ENCODE peak calls at places on chromosomes 2 and 18, in ten cellular contexts. One of them, this sample, is unnamed.

GRCh38 chr2:10331033-10331701 is 28.5 kb downstream of the HPCAL1 start:
- DNase-seq in PC-9: peak; percentile 93
- DNase-seq in neuronal stem cell: no peak
- DNase-seq in psoas muscle: peak; percentile 80
- DNase-seq in fibroblast of lung: peak; percentile 66
- DNase-seq in endodermal cell: peak; percentile 82
- DNase-seq in heart right ventricle: peak; percentile 57
- DNase-seq in heart left ventricle: peak; percentile 84
- DNase-seq in left lung: peak; percentile 92
- DNase-seq in tibial artery: peak; percentile 40
- DNase-seq in this sample: peak; percentile 67

GRCh38 chr18:12010187-12010802 is 29.0 kb downstream of the IMPA2 start:
- DNase-seq in psoas muscle: no peak
- DNase-seq in heart right ventricle: no peak
- DNase-seq in fibroblast of lung: no peak
- DNase-seq in heart left ventricle: no peak
- DNase-seq in tibial artery: no peak
- DNase-seq in endodermal cell: no peak
- DNase-seq in PC-9: no peak
- DNase-seq in neuronal stem cell: no peak
- DNase-seq in left lung: no peak
- DNase-seq in this sample: no peak

GRCh38 chr2:16588565-16588964 is 77.1 kb downstream of the CYRIA start:
- DNase-seq in psoas muscle: no peak
- DNase-seq in PC-9: no peak
- DNase-seq in endodermal cell: no peak
- DNase-seq in fibroblast of lung: peak; percentile 6
- DNase-seq in neuronal stem cell: no peak
- DNase-seq in left lung: no peak
- DNase-seq in tibial artery: no peak
- DNase-seq in heart left ventricle: no peak
- DNase-seq in heart right ventricle: no peak
- DNase-seq in this sample: no peak

GRCh38 chr18:23229472-23229871 is 94.2 kb downstream of the CABLES1 start:
- DNase-seq in psoas muscle: no peak
- DNase-seq in heart right ventricle: no peak
- DNase-seq in tibial artery: no peak
- DNase-seq in neuronal stem cell: no peak
- DNase-seq in endodermal cell: no peak
- DNase-seq in heart left ventricle: no peak
- DNase-seq in PC-9: no peak
- DNase-seq in fibroblast of lung: peak; percentile 17
- DNase-seq in left lung: no peak
- DNase-seq in this sample: no peak

GRCh38 chr18:10893761-10894160 is 255.6 kb downstream of the PIEZO2 start:
- DNase-seq in neuronal stem cell: no peak
- DNase-seq in heart right ventricle: no peak
- DNase-seq in endodermal cell: no peak
- DNase-seq in tibial artery: no peak
- DNase-seq in psoas muscle: no peak
- DNase-seq in fibroblast of lung: no peak
- DNase-seq in left lung: no peak
- DNase-seq in heart left ventricle: no peak
- DNase-seq in PC-9: no peak
- DNase-seq in this sample: no peak

GRCh38 chr2:227406177-227407031 is 18.7 kb upstream of the SCYGR1 start:
- DNase-seq in tibial artery: peak; percentile 46
- DNase-seq in left lung: no peak
- DNase-seq in heart right ventricle: peak; percentile 73
- DNase-seq in fibroblast of lung: peak; percentile 97
- DNase-seq in neuronal stem cell: peak; percentile 65
- DNase-seq in psoas muscle: no peak
- DNase-seq in heart left ventricle: no peak
- DNase-seq in endodermal cell: peak; percentile 91
- DNase-seq in PC-9: peak; percentile 72
- DNase-seq in this sample: no peak

GRCh38 chr2:100786297-100786658 is 33.7 kb upstream of the NPAS2 start:
- DNase-seq in endodermal cell: no peak
- DNase-seq in PC-9: peak; percentile 75
- DNase-seq in psoas muscle: no peak
- DNase-seq in neuronal stem cell: no peak
- DNase-seq in left lung: no peak
- DNase-seq in fibroblast of lung: peak; percentile 97
- DNase-seq in tibial artery: peak; percentile 35
- DNase-seq in heart left ventricle: no peak
- DNase-seq in heart right ventricle: peak; percentile 32
- DNase-seq in this sample: no peak

GRCh38 chr2:46275995-46276394 is 21.2 kb upstream of the EPAS1 start:
- DNase-seq in endodermal cell: peak; percentile 86
- DNase-seq in tibial artery: peak; percentile 63
- DNase-seq in fibroblast of lung: peak; percentile 29
- DNase-seq in psoas muscle: peak; percentile 76
- DNase-seq in heart right ventricle: peak; percentile 87
- DNase-seq in neuronal stem cell: no peak
- DNase-seq in heart left ventricle: peak; percentile 87
- DNase-seq in left lung: peak; percentile 87
- DNase-seq in PC-9: no peak
- DNase-seq in this sample: no peak

GRCh38 chr2:66587216-66587615 is 152.3 kb downstream of the MEIS1 start:
- DNase-seq in heart right ventricle: no peak
- DNase-seq in endodermal cell: peak; percentile 91
- DNase-seq in heart left ventricle: no peak
- DNase-seq in fibroblast of lung: peak; percentile 24
- DNase-seq in neuronal stem cell: no peak
- DNase-seq in left lung: no peak
- DNase-seq in PC-9: peak; percentile 30
- DNase-seq in tibial artery: no peak
- DNase-seq in psoas muscle: peak; percentile 15
- DNase-seq in this sample: no peak

GRCh38 chr2:165440367-165440766 is 29.1 kb upstream of the CSRNP3 start:
- DNase-seq in heart right ventricle: no peak
- DNase-seq in endodermal cell: no peak
- DNase-seq in psoas muscle: no peak
- DNase-seq in heart left ventricle: no peak
- DNase-seq in left lung: no peak
- DNase-seq in neuronal stem cell: peak; percentile 21
- DNase-seq in PC-9: no peak
- DNase-seq in fibroblast of lung: peak; percentile 69
- DNase-seq in tibial artery: no peak
- DNase-seq in this sample: no peak

GRCh38 chr2:28747714-28748113 is 3.9 kb upstream of the PPP1CB start:
- DNase-seq in heart right ventricle: no peak
- DNase-seq in neuronal stem cell: no peak
- DNase-seq in fibroblast of lung: no peak
- DNase-seq in left lung: no peak
- DNase-seq in endodermal cell: no peak
- DNase-seq in heart left ventricle: no peak
- DNase-seq in PC-9: no peak
- DNase-seq in tibial artery: no peak
- DNase-seq in psoas muscle: no peak
- DNase-seq in this sample: no peak
- H3K27ac ChIP-seq in heart right ventricle: peak overlapping the region; percentile 12
- H3K27ac ChIP-seq in neuronal stem cell: no peak overlapping the region
- H3K27ac ChIP-seq in fibroblast of lung: no peak overlapping the region
- H3K27ac ChIP-seq in left lung: no peak overlapping the region
- H3K27ac ChIP-seq in endodermal cell: no peak overlapping the region
- H3K27ac ChIP-seq in heart left ventricle: peak overlapping the region; percentile 32
- H3K27ac ChIP-seq in PC-9: no peak overlapping the region
- H3K27ac ChIP-seq in tibial artery: peak overlapping the region; percentile 99
- H3K27ac ChIP-seq in psoas muscle: peak overlapping the region; percentile 33
- H3K27ac ChIP-seq in this sample: no peak overlapping the region

GRCh38 chr2:27651056-27651455 is 12.4 kb downstream of the SUPT7L start:
- DNase-seq in tibial artery: no peak
- DNase-seq in endodermal cell: no peak
- DNase-seq in psoas muscle: no peak
- DNase-seq in neuronal stem cell: no peak
- DNase-seq in fibroblast of lung: peak; percentile 45
- DNase-seq in PC-9: no peak
- DNase-seq in left lung: no peak
- DNase-seq in heart right ventricle: no peak
- DNase-seq in heart left ventricle: no peak
- DNase-seq in this sample: no peak

GRCh38 chr2:27653397-27653796 is 10.0 kb downstream of the SUPT7L start:
- DNase-seq in left lung: no peak
- DNase-seq in neuronal stem cell: no peak
- DNase-seq in psoas muscle: no peak
- DNase-seq in heart right ventricle: no peak
- DNase-seq in heart left ventricle: no peak
- DNase-seq in tibial artery: no peak
- DNase-seq in endodermal cell: no peak
- DNase-seq in PC-9: no peak
- DNase-seq in fibroblast of lung: peak; percentile 47
- DNase-seq in this sample: no peak

GRCh38 chr2:27655155-27655951 is 8.1 kb downstream of the SUPT7L start:
- DNase-seq in psoas muscle: no peak
- DNase-seq in heart right ventricle: no peak
- DNase-seq in fibroblast of lung: peak; percentile 96
- DNase-seq in endodermal cell: peak; percentile 52
- DNase-seq in tibial artery: no peak
- DNase-seq in heart left ventricle: no peak
- DNase-seq in PC-9: no peak
- DNase-seq in left lung: no peak
- DNase-seq in neuronal stem cell: no peak
- DNase-seq in this sample: no peak

GRCh38 chr2:27652341-27652740 is 11.1 kb downstream of the SUPT7L start:
- DNase-seq in neuronal stem cell: no peak
- DNase-seq in left lung: no peak
- DNase-seq in PC-9: no peak
- DNase-seq in endodermal cell: no peak
- DNase-seq in fibroblast of lung: no peak
- DNase-seq in psoas muscle: no peak
- DNase-seq in heart right ventricle: no peak
- DNase-seq in heart left ventricle: no peak
- DNase-seq in tibial artery: no peak
- DNase-seq in this sample: no peak

GRCh38 chr2:27652790-27653189 is 10.6 kb downstream of the SUPT7L start:
- DNase-seq in neuronal stem cell: no peak
- DNase-seq in PC-9: no peak
- DNase-seq in tibial artery: no peak
- DNase-seq in psoas muscle: no peak
- DNase-seq in endodermal cell: no peak
- DNase-seq in heart right ventricle: no peak
- DNase-seq in fibroblast of lung: no peak
- DNase-seq in left lung: no peak
- DNase-seq in heart left ventricle: no peak
- DNase-seq in this sample: no peak
- H3K36me3 ChIP-seq in neuronal stem cell: peaks cover 99% of the 10 kb centered on the region
- H3K36me3 ChIP-seq in PC-9: peaks cover 65% of the 10 kb centered on the region
- H3K36me3 ChIP-seq in tibial artery: peaks cover 80% of the 10 kb centered on the region
- H3K36me3 ChIP-seq in psoas muscle: peaks cover 100% of the 10 kb centered on the region
- H3K36me3 ChIP-seq in endodermal cell: peaks cover 85% of the 10 kb centered on the region
- H3K36me3 ChIP-seq in heart right ventricle: peaks cover 100% of the 10 kb centered on the region
- H3K36me3 ChIP-seq in fibroblast of lung: peaks cover 14% of the 10 kb centered on the region
- H3K36me3 ChIP-seq in left lung: peaks cover 99% of the 10 kb centered on the region
- H3K36me3 ChIP-seq in heart left ventricle: peaks cover 100% of the 10 kb centered on the region
- H3K36me3 ChIP-seq in this sample: peaks cover 54% of the 10 kb centered on the region

GRCh38 chr2:235165136-235165535 is 213.3 kb downstream of the SH3BP4 start:
- DNase-seq in heart right ventricle: no peak
- DNase-seq in PC-9: no peak
- DNase-seq in left lung: peak; percentile 68
- DNase-seq in psoas muscle: no peak
- DNase-seq in endodermal cell: no peak
- DNase-seq in fibroblast of lung: no peak
- DNase-seq in heart left ventricle: no peak
- DNase-seq in tibial artery: no peak
- DNase-seq in neuronal stem cell: no peak
- DNase-seq in this sample: no peak
- H3K4me3 ChIP-seq in heart right ventricle: no peak overlapping the region
- H3K4me3 ChIP-seq in PC-9: no peak overlapping the region
- H3K4me3 ChIP-seq in left lung: no peak overlapping the region
- H3K4me3 ChIP-seq in psoas muscle: no peak overlapping the region
- H3K4me3 ChIP-seq in endodermal cell: no peak overlapping the region
- H3K4me3 ChIP-seq in fibroblast of lung: no peak overlapping the region
- H3K4me3 ChIP-seq in heart left ventricle: no peak overlapping the region
- H3K4me3 ChIP-seq in tibial artery: no peak overlapping the region
- H3K4me3 ChIP-seq in neuronal stem cell: no peak overlapping the region
- H3K4me3 ChIP-seq in this sample: no peak overlapping the region

GRCh38 chr2:3465844-3466481 is 53.4 kb downstream of the ADI1 start:
- DNase-seq in fibroblast of lung: peak; percentile 95
- DNase-seq in heart left ventricle: peak; percentile 41
- DNase-seq in PC-9: peak; percentile 26
- DNase-seq in heart right ventricle: peak; percentile 49
- DNase-seq in psoas muscle: peak; percentile 48
- DNase-seq in tibial artery: no peak
- DNase-seq in neuronal stem cell: no peak
- DNase-seq in left lung: no peak
- DNase-seq in endodermal cell: no peak
- DNase-seq in this sample: no peak
- H3K27ac ChIP-seq in fibroblast of lung: peak overlapping the region; percentile 48
- H3K27ac ChIP-seq in heart left ventricle: peak overlapping the region; percentile 57
- H3K27ac ChIP-seq in PC-9: no peak overlapping the region
- H3K27ac ChIP-seq in heart right ventricle: peak overlapping the region; percentile 83
- H3K27ac ChIP-seq in psoas muscle: peak overlapping the region; percentile 56
- H3K27ac ChIP-seq in tibial artery: peak overlapping the region; percentile 78
- H3K27ac ChIP-seq in neuronal stem cell: no peak overlapping the region
- H3K27ac ChIP-seq in left lung: no peak overlapping the region
- H3K27ac ChIP-seq in endodermal cell: no peak overlapping the region
- H3K27ac ChIP-seq in this sample: no peak overlapping the region

GRCh38 chr2:189466656-189467055 is 25.4 kb downstream of the WDR75 start:
- DNase-seq in heart left ventricle: no peak
- DNase-seq in heart right ventricle: peak; percentile 26
- DNase-seq in endodermal cell: no peak
- DNase-seq in left lung: no peak
- DNase-seq in PC-9: no peak
- DNase-seq in tibial artery: no peak
- DNase-seq in fibroblast of lung: peak; percentile 7
- DNase-seq in neuronal stem cell: no peak
- DNase-seq in psoas muscle: no peak
- DNase-seq in this sample: no peak
- H3K36me3 ChIP-seq in heart left ventricle: peaks cover 99% of the 10 kb centered on the region
- H3K36me3 ChIP-seq in heart right ventricle: peaks cover 96% of the 10 kb centered on the region
- H3K36me3 ChIP-seq in endodermal cell: peaks cover 94% of the 10 kb centered on the region
- H3K36me3 ChIP-seq in left lung: peaks cover 97% of the 10 kb centered on the region
- H3K36me3 ChIP-seq in PC-9: peaks cover 12% of the 10 kb centered on the region
- H3K36me3 ChIP-seq in tibial artery: peaks cover 55% of the 10 kb centered on the region
- H3K36me3 ChIP-seq in fibroblast of lung: peaks cover 6% of the 10 kb centered on the region
- H3K36me3 ChIP-seq in neuronal stem cell: peaks cover 100% of the 10 kb centered on the region
- H3K36me3 ChIP-seq in psoas muscle: peaks cover 99% of the 10 kb centered on the region
- H3K36me3 ChIP-seq in this sample: peaks cover 66% of the 10 kb centered on the region

This sample was measured in CD8-positive, alpha-beta memory T cell.